ENCODE peak calls at places on chromosome 10, in nine cellular contexts. Z, E, P, C, L, O, N, I and F are unnamed samples.

GRCh38 chr10:112375721-112376577 is 2.0 kb downstream of the ACSL5 start:
- DNase-seq in N (no peak), C (no peak), P (peak), O (peak), E (peak), Z (no peak), L (peak), I (peak), F (peak)

GRCh38 chr10:122392835-122393234 is 18.3 kb downstream of the PLEKHA1 start:
- DNase-seq in N (no peak), E (no peak), C (no peak), L (no peak), O (no peak), Z (no peak), I (no peak), P (no peak), F (no peak)

GRCh38 chr10:84424731-84425165 is 96.4 kb downstream of the CCSER2 start:
- DNase-seq in N (peak), O (no peak), Z (no peak), E (no peak), I (peak), L (peak), P (peak), C (peak), F (peak)

GRCh38 chr10:27723436-27723835 is 22.2 kb downstream of the MKX start:
- DNase-seq in P (peak), I (no peak), L (no peak), E (no peak), C (no peak), N (no peak), Z (no peak), O (no peak), F (no peak)

GRCh38 chr10:95605163-95605562 is 44.0 kb upstream of the SORBS1 start:
- DNase-seq in P (no peak), I (no peak), E (no peak), C (peak), L (no peak), Z (no peak), O (no peak), N (no peak), F (no peak)

GRCh38 chr10:130767116-130767730 is 544.3 kb downstream of the TCERG1L start:
- DNase-seq in L (no peak), N (no peak), I (no peak), E (no peak), C (peak), O (no peak), P (no peak), Z (no peak), F (no peak)

GRCh38 chr10:48551796-48552591 is 52.9 kb downstream of the ARHGAP22 start:
- DNase-seq in N (no peak), I (peak), P (peak), Z (no peak), L (peak), E (peak), C (no peak), O (peak), F (peak)

GRCh38 chr10:9254353-9254752 is 1199.9 kb downstream of the GATA3 start:
- DNase-seq in N (no peak), E (no peak), C (no peak), P (peak), Z (no peak), I (no peak), L (peak), O (no peak), F (no peak)

GRCh38 chr10:117541909-117542705 is 439 bp upstream of the EMX2 start:
- DNase-seq in L (peak), I (no peak), P (peak), C (no peak), Z (no peak), O (no peak), E (peak), N (peak), F (no peak)

GRCh38 chr10:70575874-70576802 is 26.4 kb downstream of the PRF1 start:
- DNase-seq in L (peak), N (no peak), C (peak), P (peak), Z (no peak), I (no peak), E (peak), O (no peak), F (peak)

GRCh38 chr10:52261362-52261761 is 52.7 kb upstream of the DKK1 start:
- DNase-seq in P (peak), L (no peak), E (no peak), I (no peak), Z (no peak), O (no peak), N (no peak), C (no peak), F (no peak)